ENCODE peak calls at places on chromosome 10, in six cellular contexts. T is KG1, C is kidney glomerular epithelial cell, I is posterior cingulate gyrus, O is NCI-H774, X is NAMALWA. S is an unnamed sample.

GRCh38 chr10:9010093-9010492 is 955.6 kb downstream of the GATA3 start:
- DNase-seq in C (no peak), T (no peak), X (no peak), O (no peak), I (no peak), S (no peak)

GRCh38 chr10:116968331-116968730 is 36.7 kb downstream of the SHTN1 start:
- DNase-seq in O (no peak), X (no peak), I (no peak), T (no peak), C (no peak), S (no peak)

GRCh38 chr10:33155720-33156638 is 178.5 kb downstream of the NRP1 start:
- DNase-seq in C (peak), T (no peak), O (peak), I (no peak), X (peak), S (no peak)

GRCh38 chr10:124025638-124026336 is 67.6 kb downstream of the CHST15 start:
- DNase-seq in O (no peak), T (peak), X (peak), I (no peak), C (no peak), S (no peak)

GRCh38 chr10:6171891-6172354 is 30.8 kb upstream of the PFKFB3 start:
- DNase-seq in T (peak), O (no peak), I (peak), C (no peak), X (no peak), S (no peak)

GRCh38 chr10:100008708-100009282 is 952 bp downstream of the DNMBP start:
- DNase-seq in C (no peak), O (no peak), T (no peak), X (peak), I (no peak), S (no peak)

GRCh38 chr10:125231813-125232475 is 71.6 kb upstream of the CTBP2 start:
- DNase-seq in X (no peak), I (no peak), O (no peak), C (no peak), T (no peak), S (no peak)

GRCh38 chr10:4103586-4103985 is 318.6 kb upstream of the KLF6 start:
- DNase-seq in C (no peak), O (no peak), X (no peak), T (no peak), I (no peak), S (no peak)

GRCh38 chr10:132535065-132535651 is 2.4 kb upstream of the INPP5A start:
- DNase-seq in O (no peak), I (no peak), X (no peak), T (no peak), C (no peak), S (no peak)

GRCh38 chr10:131655101-131655849 is 245.5 kb upstream of the PPP2R2D start:
- DNase-seq in X (no peak), O (no peak), I (no peak), T (no peak), C (no peak), S (no peak)

GRCh38 chr10:132481690-132482089 is 55.9 kb upstream of the INPP5A start:
- DNase-seq in T (no peak), I (no peak), X (no peak), C (no peak), O (no peak), S (no peak)

GRCh38 chr10:18689498-18689897 is 30.3 kb downstream of the ARL5B start:
- DNase-seq in O (no peak), T (no peak), X (peak), I (no peak), C (peak), S (no peak)

GRCh38 chr10:114340816-114341215 is 63.5 kb downstream of the AFAP1L2 start:
- DNase-seq in T (no peak), O (no peak), I (no peak), X (no peak), C (no peak), S (no peak)

GRCh38 chr10:52801951-52802350 is 29.4 kb upstream of the MBL2 start:
- DNase-seq in O (no peak), I (no peak), X (no peak), C (no peak), T (no peak), S (no peak)

GRCh38 chr10:114729103-114729659 is 71.1 kb upstream of the ABLIM1 start:
- DNase-seq in O (no peak), I (no peak), X (no peak), C (no peak), T (no peak), S (no peak)

GRCh38 chr10:30454744-30455498 is 20.9 kb downstream of the MAP3K8 start:
- DNase-seq in C (no peak), O (no peak), T (no peak), I (no peak), X (no peak), S (no peak)

GRCh38 chr10:14534152-14534551 is 203.4 kb upstream of the FRMD4A start:
- DNase-seq in T (no peak), I (no peak), O (no peak), C (no peak), X (no peak), S (no peak)

GRCh38 chr10:73581912-73582311 is 9.2 kb downstream of the USP54 start:
- DNase-seq in T (no peak), O (no peak), X (no peak), C (no peak), I (peak), S (no peak)

GRCh38 chr10:80158598-80159127 is 26.1 kb downstream of the PLAC9 start:
- DNase-seq in O (no peak), I (no peak), X (no peak), T (no peak), C (peak), S (no peak)

GRCh38 chr10:84563868-84564267 is 235.5 kb downstream of the CCSER2 start:
- DNase-seq in T (no peak), X (peak), I (no peak), C (peak), O (no peak), S (no peak)

GRCh38 chr10:124262971-124263370 is 155.8 kb downstream of the OAT start:
- DNase-seq in T (no peak), I (no peak), C (no peak), X (no peak), O (no peak), S (no peak)

GRCh38 chr10:241451-241850 is 106.2 kb downstream of the ZMYND11 start:
- DNase-seq in I (peak), X (no peak), T (no peak), C (no peak), O (no peak), S (no peak)

GRCh38 chr10:86962136-86962980 is 4.0 kb downstream of the SNCG start:
- DNase-seq in C (no peak), O (no peak), I (no peak), X (no peak), T (no peak), S (no peak)

GRCh38 chr10:119364941-119365340 is 157.6 kb downstream of the GRK5 start:
- DNase-seq in X (no peak), O (no peak), C (no peak), T (no peak), I (no peak), S (no peak)

GRCh38 chr10:70605153-70605552 is 2.6 kb upstream of the PRF1 start:
- DNase-seq in I (no peak), X (no peak), O (no peak), C (no peak), T (no peak), S (no peak)

GRCh38 chr10:79263951-79264350 is 83.3 kb upstream of the PPIF start:
- DNase-seq in C (no peak), X (no peak), O (no peak), I (no peak), T (no peak), S (no peak)

GRCh38 chr10:3802526-3803002 is 17.6 kb upstream of the KLF6 start:
- DNase-seq in O (no peak), I (no peak), T (no peak), C (no peak), X (no peak), S (no peak)

GRCh38 chr10:5188358-5188757 is 3.4 kb upstream of the AKR1C8 start:
- DNase-seq in T (no peak), O (no peak), X (no peak), C (no peak), I (no peak), S (no peak)

GRCh38 chr10:97648557-97649404 is 8.3 kb downstream of the PI4K2A start:
- DNase-seq in I (no peak), T (no peak), C (peak), O (no peak), X (peak), S (no peak)

GRCh38 chr10:67978749-67979148 is 94.3 kb downstream of the SIRT1 start:
- DNase-seq in T (no peak), I (no peak), C (no peak), X (no peak), O (no peak), S (no peak)

GRCh38 chr10:24465899-24466615 is 257.1 kb downstream of the KIAA1217 start:
- DNase-seq in I (no peak), O (peak), T (no peak), X (no peak), C (peak), S (no peak)

GRCh38 chr10:3193751-3194150 is 21.2 kb upstream of the PITRM1 start:
- DNase-seq in C (no peak), T (no peak), X (no peak), I (no peak), O (no peak), S (no peak)

GRCh38 chr10:80416401-80417098 is 8.2 kb downstream of the PRXL2A start:
- DNase-seq in O (no peak), X (no peak), C (no peak), T (no peak), I (peak), S (no peak)

GRCh38 chr10:22681783-22682183 is 32.6 kb downstream of the PIP4K2A start:
- DNase-seq in C (peak), T (peak), X (no peak), O (no peak), I (no peak), S (no peak)

GRCh38 chr10:98338318-98338717 is 70.3 kb upstream of the LOXL4 start:
- DNase-seq in O (no peak), I (no peak), X (no peak), C (no peak), T (no peak), S (no peak)

GRCh38 chr10:30637881-30638467 is 8.4 kb upstream of the LYZL2 start:
- DNase-seq in I (no peak), X (no peak), O (no peak), T (no peak), C (peak), S (no peak)

GRCh38 chr10:16520900-16521299 is 779 bp downstream of the C1QL3 start:
- DNase-seq in T (no peak), X (no peak), I (no peak), O (no peak), C (no peak), S (no peak)

GRCh38 chr10:125102216-125102615 is 58.1 kb downstream of the CTBP2 start:
- DNase-seq in O (no peak), T (no peak), I (no peak), X (no peak), C (no peak), S (no peak)

GRCh38 chr10:117661316-117661715 is 118.8 kb downstream of the EMX2 start:
- DNase-seq in I (no peak), C (no peak), O (no peak), T (no peak), X (no peak), S (no peak)